ENCODE peak calls at places on chromosomes 5 and 9, in seven cellular contexts. One of them, this sample, is unnamed.

GRCh38 chr9:68507098-68507795 is 33.4 kb downstream of the TMEM252 start:
- DNase-seq in GM18507: no peak
- DNase-seq in aorta: no peak
- DNase-seq in Daoy: peak; percentile 26
- DNase-seq in M059J: peak; percentile 19
- DNase-seq in cardiac muscle cell: peak; percentile 61
- DNase-seq in NCI-H1930: no peak
- DNase-seq in this sample: no peak

GRCh38 chr9:117448066-117448465 is 33.2 kb upstream of the ASTN2 start:
- DNase-seq in GM18507: no peak
- DNase-seq in aorta: no peak
- DNase-seq in Daoy: no peak
- DNase-seq in M059J: peak; percentile 20
- DNase-seq in cardiac muscle cell: no peak
- DNase-seq in NCI-H1930: no peak
- DNase-seq in this sample: no peak

GRCh38 chr5:123344819-123345426 is 78.3 kb downstream of the CEP120 start:
- DNase-seq in GM18507: no peak
- DNase-seq in aorta: no peak
- DNase-seq in Daoy: peak; percentile 8
- DNase-seq in M059J: peak; percentile 22
- DNase-seq in cardiac muscle cell: peak; percentile 69
- DNase-seq in NCI-H1930: no peak
- DNase-seq in this sample: no peak

GRCh38 chr9:27384262-27385014 is 87.5 kb upstream of the EQTN start:
- DNase-seq in GM18507: no peak
- DNase-seq in aorta: no peak
- DNase-seq in Daoy: no peak
- DNase-seq in M059J: no peak
- DNase-seq in cardiac muscle cell: no peak
- DNase-seq in NCI-H1930: no peak
- DNase-seq in this sample: no peak

GRCh38 chr9:130707225-130707976 is 13.8 kb downstream of the EXOSC2 start:
- DNase-seq in GM18507: no peak
- DNase-seq in aorta: peak; percentile 83
- DNase-seq in Daoy: peak; percentile 64
- DNase-seq in M059J: peak; percentile 70
- DNase-seq in cardiac muscle cell: peak; percentile 80
- DNase-seq in NCI-H1930: peak; percentile 57
- DNase-seq in this sample: peak; percentile 70

GRCh38 chr5:171969288-171969880 is 37.1 kb downstream of the FBXW11 start:
- DNase-seq in GM18507: no peak
- DNase-seq in aorta: no peak
- DNase-seq in Daoy: no peak
- DNase-seq in M059J: no peak
- DNase-seq in cardiac muscle cell: no peak
- DNase-seq in NCI-H1930: no peak
- DNase-seq in this sample: no peak

GRCh38 chr5:171606414-171607024 is 179.1 kb upstream of the SMIM23 start:
- DNase-seq in GM18507: no peak
- DNase-seq in aorta: no peak
- DNase-seq in Daoy: no peak
- DNase-seq in M059J: no peak
- DNase-seq in cardiac muscle cell: no peak
- DNase-seq in NCI-H1930: no peak
- DNase-seq in this sample: no peak

GRCh38 chr5:36826694-36827093 is 49.9 kb upstream of the NIPBL start:
- DNase-seq in GM18507: no peak
- DNase-seq in aorta: no peak
- DNase-seq in Daoy: no peak
- DNase-seq in M059J: no peak
- DNase-seq in cardiac muscle cell: no peak
- DNase-seq in NCI-H1930: no peak
- DNase-seq in this sample: no peak

GRCh38 chr5:91885291-91886265 is 502.5 kb upstream of the ARRDC3 start:
- DNase-seq in GM18507: no peak
- DNase-seq in aorta: no peak
- DNase-seq in Daoy: peak; percentile 5
- DNase-seq in M059J: peak; percentile 29
- DNase-seq in cardiac muscle cell: no peak
- DNase-seq in NCI-H1930: peak; percentile 24
- DNase-seq in this sample: no peak

GRCh38 chr9:120985759-120986353 is 59.3 kb upstream of the TRAF1 start:
- DNase-seq in GM18507: no peak
- DNase-seq in aorta: no peak
- DNase-seq in Daoy: peak; percentile 54
- DNase-seq in M059J: peak; percentile 67
- DNase-seq in cardiac muscle cell: peak; percentile 74
- DNase-seq in NCI-H1930: peak; percentile 20
- DNase-seq in this sample: no peak